ENCODE peak calls at places on chromosome 4, in five cellular contexts. A, L, V, W and F are unnamed samples.
A peak's percentile ranks its signal among the peaks of the same experiment; 100 is the strongest.

GRCh38 chr4:158964728-158965124 is 138.2 kb upstream of the RAPGEF2 start:
- DNase-seq in A (no peak), L (no peak), V (no peak), W (no peak), F (no peak)

GRCh38 chr4:175823015-175823741 is 11.1 kb upstream of the GPM6A start:
- DNase-seq in A (no peak), L (no peak), V (no peak), W (no peak), F (no peak)

GRCh38 chr4:79255793-79256192 is 70.1 kb downstream of the NAA11 start:
- DNase-seq in A (no peak), L (no peak), V (no peak), W (no peak), F (no peak)

GRCh38 chr4:187663076-187663475 is 332.5 kb upstream of the ZFP42 start:
- DNase-seq in A (no peak), L (no peak), V (no peak), W (no peak), F (no peak)

GRCh38 chr4:138958519-138958918 is 57.1 kb upstream of the NOCT start:
- DNase-seq in A (no peak), L (no peak), V (no peak), W (no peak), F (no peak)

GRCh38 chr4:187586892-187587291 is 408.7 kb upstream of the ZFP42 start:
- DNase-seq in A (no peak), L (no peak), V (no peak), W (no peak), F (no peak)

GRCh38 chr4:47406408-47406807 is 57.1 kb downstream of the COMMD8 start:
- DNase-seq in A (no peak), L (no peak), V (no peak), W (no peak), F (no peak)

GRCh38 chr4:66169341-66169740 is 499.1 kb upstream of the EPHA5 start:
- DNase-seq in A (no peak), L (no peak), V (no peak), W (no peak), F (no peak)

GRCh38 chr4:116374815-116375214 is 710.6 kb downstream of the TRAM1L1 start:
- DNase-seq in A (no peak), L (no peak), V (no peak), W (no peak), F (no peak)

GRCh38 chr4:1216869-1217294 is 32.0 kb downstream of the CTBP1 start:
- DNase-seq in A (no peak), L (no peak), V (peak; percentile 87), W (no peak), F (no peak)

GRCh38 chr4:94455081-94455480 is 3.3 kb downstream of the PDLIM5 start:
- DNase-seq in A (peak; percentile 65), L (peak; percentile 92), V (no peak), W (no peak), F (peak; percentile 23)

GRCh38 chr4:105050896-105051295 is 95.8 kb upstream of the TET2 start:
- DNase-seq in A (no peak), L (no peak), V (no peak), W (no peak), F (no peak)

GRCh38 chr4:140469806-140470733 is 28.0 kb downstream of the MGAT4D start:
- DNase-seq in A (no peak), L (peak; percentile 55), V (no peak), W (no peak), F (no peak)

GRCh38 chr4:100933628-100934027 is 413.7 kb downstream of the PPP3CA start:
- DNase-seq in A (no peak), L (no peak), V (no peak), W (no peak), F (no peak)

GRCh38 chr4:111562811-111563210 is 582.4 kb upstream of the FAM241A start:
- DNase-seq in A (no peak), L (no peak), V (no peak), W (no peak), F (no peak)

GRCh38 chr4:165874072-165874798 is 1.2 kb downstream of the TLL1 start:
- DNase-seq in A (no peak), L (peak; percentile 78), V (no peak), W (no peak), F (no peak)

GRCh38 chr4:14196141-14196540 is 568.6 kb upstream of the BOD1L1 start:
- DNase-seq in A (no peak), L (peak; percentile 73), V (no peak), W (no peak), F (peak; percentile 22)

GRCh38 chr4:185276036-185276435 is 66.6 kb downstream of the SNX25 start:
- DNase-seq in A (no peak), L (no peak), V (no peak), W (no peak), F (no peak)

GRCh38 chr4:47852121-47852520 is 14.3 kb upstream of the CORIN start:
- DNase-seq in A (no peak), L (no peak), V (no peak), W (no peak), F (no peak)

GRCh38 chr4:128549636-128550035 is 259.9 kb upstream of the JADE1 start:
- DNase-seq in A (no peak), L (no peak), V (no peak), W (no peak), F (no peak)

GRCh38 chr4:152850377-152850776 is 70.6 kb downstream of the ARFIP1 start:
- DNase-seq in A (no peak), L (no peak), V (peak; percentile 57), W (no peak), F (no peak)

GRCh38 chr4:23747131-23747752 is 142.6 kb downstream of the PPARGC1A start:
- DNase-seq in A (no peak), L (no peak), V (no peak), W (no peak), F (no peak)

GRCh38 chr4:56650259-56651070 is 30.6 kb downstream of the HOPX start:
- DNase-seq in A (no peak), L (no peak), V (no peak), W (no peak), F (no peak)

GRCh38 chr4:152187693-152188092 is 348.2 kb downstream of the FBXW7 start:
- DNase-seq in A (no peak), L (no peak), V (no peak), W (no peak), F (no peak)

GRCh38 chr4:142264961-142265360 is 581.1 kb downstream of the INPP4B start:
- DNase-seq in A (no peak), L (no peak), V (peak; percentile 16), W (no peak), F (no peak)

GRCh38 chr4:150116506-150116905 is 38.3 kb downstream of the DCLK2 start:
- DNase-seq in A (no peak), L (no peak), V (no peak), W (no peak), F (no peak)

GRCh38 chr4:163988921-163989320 is 494.4 kb downstream of the TMA16 start:
- DNase-seq in A (no peak), L (no peak), V (no peak), W (no peak), F (no peak)

GRCh38 chr4:903066-904046 is 28.8 kb downstream of the GAK start:
- DNase-seq in A (no peak), L (no peak), V (no peak), W (no peak), F (no peak)

GRCh38 chr4:100063355-100063754 is 113.3 kb upstream of the H2AZ1 start:
- DNase-seq in A (no peak), L (no peak), V (no peak), W (no peak), F (no peak)

GRCh38 chr4:141636077-141636770 is at the start of gene IL15:
- DNase-seq in A (peak; percentile 36), L (peak; percentile 89), V (peak; percentile 70), W (no peak), F (peak; percentile 27)

GRCh38 chr4:34723606-34724005 is 1520.7 kb downstream of the ARAP2 start:
- DNase-seq in A (no peak), L (no peak), V (no peak), W (no peak), F (no peak)

GRCh38 chr4:185361872-185362271 is 33.9 kb downstream of the LRP2BP start:
- DNase-seq in A (no peak), L (no peak), V (no peak), W (no peak), F (no peak)

GRCh38 chr4:121998024-121998423 is 46.2 kb upstream of the TRPC3 start:
- DNase-seq in A (no peak), L (no peak), V (peak; percentile 2), W (no peak), F (no peak)

GRCh38 chr4:64230709-64231310 is 178.4 kb downstream of the TECRL start:
- DNase-seq in A (no peak), L (no peak), V (peak; percentile 1), W (no peak), F (no peak)
- H3K9me3 ChIP-seq in A (peaks cover 15% of the 10 kb centered on the region), L (peaks cover 15% of the 10 kb centered on the region), V (peaks cover 18% of the 10 kb centered on the region), W (peaks cover 4% of the 10 kb centered on the region), F (peaks cover 21% of the 10 kb centered on the region)

DNA sequence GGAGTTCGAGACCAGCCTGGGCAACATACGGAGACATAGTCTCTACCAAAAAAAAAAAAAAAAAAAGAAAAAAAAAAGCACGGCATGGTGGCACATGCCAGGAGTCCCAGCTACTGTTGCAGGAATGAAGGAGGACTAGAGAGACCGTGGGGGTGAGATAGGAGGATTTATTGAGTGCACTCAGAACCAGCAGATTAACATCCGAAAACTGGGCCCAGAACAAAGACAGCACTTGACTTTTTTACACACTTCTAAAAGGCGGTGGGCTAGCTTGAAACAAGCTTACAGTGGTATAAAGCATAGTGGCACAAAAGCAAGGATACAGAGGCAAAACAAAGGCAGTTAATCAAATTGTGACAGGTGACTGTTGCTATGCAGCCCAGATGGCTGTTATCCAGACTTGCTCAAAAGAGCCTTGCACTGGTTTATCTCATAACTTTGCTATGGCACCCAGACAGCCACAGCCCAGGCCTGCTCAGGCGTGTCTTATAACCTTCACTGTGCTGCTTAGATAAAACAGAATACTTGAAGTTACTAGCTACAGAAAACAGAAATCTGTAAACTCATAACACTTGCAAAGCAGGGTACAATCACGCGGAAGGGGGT is 10.0 kb upstream of the PI4K2B start:
- DNase-seq in A (no peak), L (no peak), V (peak; percentile 44), W (no peak), F (no peak)
- H3K9me3 ChIP-seq in A (peaks cover 41% of the 10 kb centered on the region), L (peaks cover 7% of the 10 kb centered on the region), V (peaks cover 71% of the 10 kb centered on the region), W (no peaks in the 10 kb centered on the region), F (peaks cover 88% of the 10 kb centered on the region)

DNA sequence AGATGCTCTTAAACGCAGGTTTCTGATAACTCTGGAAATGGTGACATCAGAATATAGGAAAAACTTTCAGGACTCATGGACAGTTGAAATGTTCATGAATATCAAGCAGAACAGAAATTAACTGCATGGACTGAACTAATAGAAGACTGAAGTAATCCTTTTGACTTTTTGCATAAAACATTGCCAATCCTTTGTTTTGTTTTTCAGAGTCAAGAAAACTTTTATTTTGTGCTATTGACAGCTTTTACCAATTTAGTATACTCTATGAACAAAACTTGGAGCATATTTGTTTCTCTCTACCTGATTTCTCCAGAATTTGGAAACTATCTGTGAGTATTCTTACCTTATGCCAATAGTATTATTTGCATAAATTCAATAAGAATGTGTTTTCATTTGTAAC is 61.2 kb upstream of the HMX1 start:
- DNase-seq in A (no peak), L (no peak), V (no peak), W (no peak), F (no peak)
- H3K9me3 ChIP-seq in A (no peaks in the 10 kb centered on the region), L (no peaks in the 10 kb centered on the region), V (peaks cover 5% of the 10 kb centered on the region), W (no peaks in the 10 kb centered on the region), F (no peaks in the 10 kb centered on the region)

DNA sequence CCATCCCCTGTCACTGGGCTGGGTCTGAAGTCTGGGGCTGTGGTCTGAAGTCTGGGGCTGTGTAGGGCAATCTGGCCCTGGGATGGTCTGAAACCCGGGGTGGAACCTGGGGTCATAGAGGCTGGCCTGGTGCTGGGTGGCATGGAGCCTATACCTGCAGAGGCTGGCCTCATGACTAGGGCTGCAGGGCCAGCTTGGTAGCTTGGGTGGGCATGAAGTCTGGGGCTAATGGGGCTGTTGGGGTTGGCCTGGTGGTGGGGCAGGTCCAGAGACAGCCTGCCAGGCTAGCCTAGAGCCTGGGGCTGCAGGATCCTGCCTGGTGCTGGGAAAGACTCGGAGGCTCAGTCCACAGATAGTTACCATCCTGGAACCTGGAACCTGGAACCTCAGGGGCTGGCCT is 37.0 kb downstream of the GALNT7 start:
- DNase-seq in A (no peak), L (no peak), V (no peak), W (no peak), F (no peak)
- H3K9me3 ChIP-seq in A (no peaks in the 10 kb centered on the region), L (no peaks in the 10 kb centered on the region), V (no peaks in the 10 kb centered on the region), W (no peaks in the 10 kb centered on the region), F (peaks cover 8% of the 10 kb centered on the region)